ENCODE peak calls at places on chromosomes 16 and 17, in five cellular contexts. M, T, D, B and U are unnamed samples.

GRCh38 chr16:15981382-15981781 is 32.0 kb downstream of the ABCC1 start:
- DNase-seq in D (no peak), M (no peak), T (no peak), B (no peak), U (no peak)

GRCh38 chr16:79132745-79133144 is 467.8 kb downstream of the MAF start:
- DNase-seq in B (no peak), D (no peak), T (no peak), M (no peak), U (no peak)

GRCh38 chr17:83122834-83123233 is 43.4 kb downstream of the METRNL start:
- DNase-seq in T (no peak), B (no peak), M (no peak), D (no peak), U (no peak)

GRCh38 chr17:49748223-49748622 is 15.7 kb downstream of the FAM117A start:
- DNase-seq in T (no peak), B (no peak), D (no peak), M (no peak), U (no peak)

GRCh38 chr17:40068129-40068581 is 5.4 kb downstream of the THRA start:
- DNase-seq in B (no peak), T (no peak), D (no peak), M (no peak), U (peak)

GRCh38 chr16:2985457-2985856 is 5.2 kb upstream of the PKMYT1 start:
- DNase-seq in D (no peak), B (no peak), M (no peak), T (no peak), U (no peak)

GRCh38 chr16:79505344-79505743 is 95.2 kb downstream of the MAF start:
- DNase-seq in M (no peak), D (no peak), T (no peak), B (no peak), U (no peak)

GRCh38 chr16:4334724-4335495 is 16.2 kb downstream of the PAM16 start:
- DNase-seq in M (no peak), T (no peak), B (no peak), D (no peak), U (no peak)

GRCh38 chr16:75021410-75021809 is 22.6 kb downstream of the ZNRF1 start:
- DNase-seq in M (no peak), T (no peak), D (no peak), B (no peak), U (no peak)

GRCh38 chr16:15798671-15799070 is 58.2 kb downstream of the MYH11 start:
- DNase-seq in D (no peak), M (no peak), T (no peak), B (no peak), U (no peak)

GRCh38 chr17:46940692-46941404 is 17.9 kb downstream of the GOSR2 start:
- DNase-seq in T (peak), B (peak), M (peak), D (no peak), U (peak)

GRCh38 chr17:45409659-45410076 is 23.0 kb downstream of the ARHGAP27 start:
- DNase-seq in D (no peak), T (no peak), B (no peak), M (no peak), U (no peak)

GRCh38 chr16:19644877-19645276 is 73.2 kb downstream of the KNOP1 start:
- DNase-seq in T (no peak), D (no peak), M (no peak), B (no peak), U (no peak)

GRCh38 chr17:45848868-45849535 is 4.3 kb downstream of the SPPL2C start:
- DNase-seq in D (no peak), T (no peak), M (no peak), B (no peak), U (no peak)

GRCh38 chr16:66520406-66521194 is 29.3 kb downstream of the TK2 start:
- DNase-seq in B (no peak), D (no peak), M (no peak), T (no peak), U (peak)
- TF ChIP-seq POLR2A in B (no peak), D (no peak), M (no peak), T (no peak), U (no peak)

DNA sequence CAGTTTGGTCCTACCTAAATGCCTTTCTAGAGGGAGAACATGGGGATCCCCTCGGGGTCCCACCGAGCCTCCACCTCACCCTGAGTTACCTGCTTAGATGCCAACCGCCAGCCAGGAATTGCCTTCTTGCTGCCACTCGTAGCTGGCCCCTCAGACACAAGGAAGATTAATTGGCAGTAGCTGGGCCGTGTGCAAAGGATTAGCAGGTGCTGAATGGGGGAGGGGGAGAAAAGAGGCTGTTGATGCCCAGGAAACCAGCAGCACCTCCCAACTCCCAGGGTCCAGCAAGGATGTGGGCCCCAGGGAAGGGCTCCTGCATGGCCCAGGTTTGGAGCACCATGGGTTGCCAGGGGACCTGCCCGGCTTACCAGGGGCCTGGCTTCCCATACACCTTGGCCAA is at the start of gene CNGB1:
- DNase-seq in T (no peak), B (no peak), M (no peak), D (no peak), U (no peak)
- TF ChIP-seq MAX in T (no peak), B (no peak), M (no peak), D (no peak), U (no peak)

GRCh38 chr17:413016-413350 is 60.4 kb upstream of the RPH3AL start:
- DNase-seq in D (no peak), T (no peak), B (no peak), M (no peak), U (no peak)
- H3K4me3 ChIP-seq in D (peak), T (no peak), B (no peak), M (no peak), U (no peak)

DNA sequence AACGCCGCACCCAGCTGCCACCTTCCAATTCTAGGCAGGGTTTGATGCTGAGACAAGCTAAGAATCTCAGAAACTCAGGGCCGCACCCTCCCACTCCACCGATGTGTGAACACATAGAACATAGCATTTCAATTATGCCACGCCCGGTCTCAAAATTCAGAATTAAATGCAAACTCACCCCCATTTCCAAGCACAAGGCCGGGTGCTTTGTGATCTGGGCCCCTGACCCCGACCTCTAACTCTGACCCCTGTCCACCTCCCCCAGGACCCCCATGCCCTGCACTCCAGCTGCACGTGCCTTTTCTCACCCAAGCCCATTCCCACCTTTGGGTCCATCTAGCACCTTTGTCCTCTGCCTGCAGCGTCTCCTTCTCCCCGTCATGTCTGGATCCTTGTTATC is 178.3 kb downstream of the C16orf95 start:
- DNase-seq in D (no peak), M (no peak), B (no peak), T (no peak), U (no peak)
- TF ChIP-seq POLR2A in D (no peak), M (no peak), B (no peak), T (no peak), U (no peak)

DNA sequence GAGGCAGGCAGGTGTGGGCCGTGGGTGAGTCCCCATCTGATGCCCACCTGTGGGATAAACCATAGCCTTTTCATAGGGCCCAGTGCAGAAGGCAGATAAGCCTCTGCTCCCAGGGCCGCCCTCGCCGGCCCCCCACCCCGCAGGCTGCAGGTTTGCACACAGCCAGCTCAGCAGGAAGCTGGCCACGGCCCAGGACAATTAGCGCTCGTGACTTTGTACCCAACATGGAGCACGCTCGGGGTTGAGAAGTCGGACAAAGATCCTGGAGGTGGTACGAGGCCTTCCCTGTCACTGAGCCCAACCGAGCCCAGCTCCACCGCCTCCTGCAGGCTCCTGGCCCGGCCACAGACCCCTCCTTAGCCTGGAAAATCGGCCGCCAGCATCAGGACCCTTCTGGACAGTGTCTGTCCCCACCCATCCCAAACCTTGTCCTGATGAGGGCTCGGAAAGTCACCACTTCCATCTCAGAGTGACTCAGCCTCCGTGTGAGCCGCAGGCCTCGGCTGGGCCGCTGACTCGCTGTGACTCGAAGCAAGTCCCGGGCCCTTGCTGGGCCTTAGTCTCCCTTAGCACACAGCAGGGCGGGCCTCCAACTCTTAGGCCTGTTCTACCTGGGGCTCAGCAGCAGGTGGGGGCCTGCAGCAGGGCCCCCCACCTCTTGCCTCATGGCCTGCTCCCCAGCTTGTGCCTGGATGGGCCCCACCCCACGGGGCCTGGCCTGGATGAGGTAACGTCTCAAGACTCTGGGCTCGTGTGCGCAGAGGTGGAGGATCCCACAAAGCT is 22.7 kb downstream of the FAM83G start:
- DNase-seq in D (no peak), T (peak), M (peak), B (peak), U (peak)
- TF ChIP-seq MAX in D (no peak), T (peak), M (peak), B (no peak), U (no peak)

DNA sequence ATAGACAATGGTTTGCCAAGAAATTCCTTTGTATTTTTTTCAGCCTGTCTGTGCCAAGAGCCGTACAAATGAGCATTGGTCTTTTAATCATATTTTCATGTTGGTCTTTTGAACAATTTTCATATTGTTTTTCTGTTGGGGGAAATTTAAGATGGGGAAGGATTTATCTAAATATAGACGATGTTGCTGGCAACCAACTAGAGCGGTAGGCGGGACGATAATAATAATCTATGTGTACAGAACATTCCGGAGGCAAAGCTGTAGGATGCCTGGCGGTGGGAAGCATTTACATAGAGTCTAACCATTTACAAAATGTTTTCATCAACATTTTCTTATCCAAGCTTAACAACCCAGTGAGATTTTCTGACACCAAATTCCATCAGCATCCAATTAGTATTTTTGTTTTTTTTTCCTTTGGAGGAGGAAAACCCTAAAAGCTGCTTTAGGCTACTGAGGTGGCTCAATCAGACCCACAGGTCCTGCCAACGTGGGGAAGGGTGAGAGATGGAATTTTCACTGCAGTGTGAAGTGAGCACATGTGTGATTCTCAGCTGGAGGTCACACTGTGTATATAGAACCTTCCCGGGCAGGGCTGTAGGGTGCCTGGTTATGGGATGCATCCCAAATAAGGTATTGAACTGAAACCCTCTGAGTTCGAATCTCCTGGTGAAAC is 11.7 kb upstream of the SEC14L1 start:
- DNase-seq in M (no peak), B (no peak), T (no peak), D (no peak), U (no peak)
- H3K4me3 ChIP-seq in M (no peak), B (no peak), T (no peak), D (no peak), U (no peak)

GRCh38 chr17:51050291-51051033 is 70.2 kb downstream of the SPAG9 start:
- DNase-seq in T (no peak), D (peak), M (no peak), B (no peak), U (no peak)

GRCh38 chr17:51045616-51046526 is 74.8 kb downstream of the SPAG9 start:
- DNase-seq in M (peak), D (no peak), T (no peak), B (no peak), U (no peak)

GRCh38 chr17:51052235-51052634 is 68.4 kb downstream of the SPAG9 start:
- DNase-seq in M (no peak), T (no peak), B (no peak), D (no peak), U (no peak)

GRCh38 chr17:51044964-51045363 is 75.7 kb downstream of the SPAG9 start:
- DNase-seq in T (no peak), M (no peak), B (no peak), D (no peak), U (no peak)

GRCh38 chr17:51046527-51047384 is 73.9 kb downstream of the SPAG9 start:
- DNase-seq in M (peak), B (peak), D (no peak), T (no peak), U (peak)
- TF ChIP-seq POLR2A in M (no peak), B (no peak), D (no peak), T (no peak), U (no peak)

DNA sequence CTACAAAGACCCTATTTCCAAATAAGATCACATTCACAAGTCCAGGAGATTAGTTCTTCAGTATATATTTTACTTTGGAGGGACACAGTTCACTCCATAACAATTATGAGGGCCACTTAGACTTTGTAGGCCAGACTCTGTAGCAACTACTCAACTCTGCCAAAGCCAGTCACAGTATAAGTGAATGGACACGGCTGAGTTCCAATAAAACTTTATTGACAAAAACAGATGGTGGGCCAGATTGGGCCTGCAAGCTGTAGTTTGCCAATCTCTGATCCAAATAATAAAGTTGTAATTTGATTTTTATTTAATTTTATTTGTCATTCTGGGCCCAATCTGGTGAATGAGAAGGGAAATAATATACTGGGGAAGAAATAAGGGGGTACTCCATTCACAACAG is 101.1 kb downstream of the ZNF18 start:
- DNase-seq in T (no peak), D (no peak), M (no peak), B (no peak), U (no peak)
- TF ChIP-seq MAX in T (no peak), D (no peak), M (no peak), B (no peak), U (no peak)

GRCh38 chr17:80477647-80478478 is 1.5 kb upstream of the NPTX1 start:
- DNase-seq in T (peak), M (no peak), D (no peak), B (peak), U (peak)
- H3K4me3 ChIP-seq in T (peak), M (no peak), D (no peak), B (no peak), U (no peak)